ENCODE peak calls at places on chromosome 1, in eight cellular contexts. U, Q, E, K, F, X, L and W are unnamed samples.
A peak's percentile ranks its signal among the peaks of the same experiment; 100 is the strongest.

GRCh38 chr1:10663668-10664035 is 132.8 kb downstream of the CASZ1 start:
- DNase-seq in L (no peak), F (peak; percentile 75), E (no peak), X (no peak), K (no peak), Q (no peak), U (no peak), W (peak; percentile 61)

GRCh38 chr1:55894521-55894920 is 679.4 kb upstream of the USP24 start:
- DNase-seq in K (peak; percentile 4), X (no peak), L (no peak), U (no peak), E (no peak), Q (no peak), F (no peak), W (no peak)

GRCh38 chr1:187894349-187894748 is 1065.6 kb downstream of the PLA2G4A start:
- DNase-seq in U (no peak), F (no peak), X (no peak), L (no peak), K (no peak), Q (no peak), E (no peak), W (no peak)

GRCh38 chr1:93331412-93331811 is 14.3 kb upstream of the DR1 start:
- DNase-seq in F (no peak), X (no peak), Q (no peak), U (no peak), L (no peak), E (no peak), K (no peak), W (no peak)

GRCh38 chr1:165116732-165117131 is 239.8 kb downstream of the LMX1A start:
- DNase-seq in K (no peak), U (no peak), Q (no peak), E (no peak), X (no peak), F (no peak), L (no peak), W (no peak)

GRCh38 chr1:43764581-43764980 is 57.2 kb downstream of the ST3GAL3 start:
- DNase-seq in Q (no peak), U (no peak), E (no peak), F (peak; percentile 29), X (no peak), K (no peak), L (no peak), W (no peak)

GRCh38 chr1:24925082-24925779 is 4.8 kb downstream of the RUNX3 start:
- DNase-seq in X (peak; percentile 40), Q (no peak), E (peak; percentile 90), L (no peak), F (no peak), U (no peak), K (no peak), W (no peak)

GRCh38 chr1:72362538-72362937 is 80.2 kb upstream of the NEGR1 start:
- DNase-seq in E (no peak), F (no peak), U (no peak), X (no peak), L (no peak), Q (no peak), K (no peak), W (no peak)

GRCh38 chr1:108533351-108534083 is 26.4 kb upstream of the EEIG2 start:
- DNase-seq in F (no peak), E (no peak), X (no peak), L (no peak), Q (peak; percentile 46), U (peak; percentile 37), K (no peak), W (no peak)

GRCh38 chr1:110964400-110964903 is 730 bp upstream of the LRIF1 start:
- DNase-seq in X (no peak), Q (no peak), E (no peak), L (no peak), F (no peak), K (no peak), U (no peak), W (no peak)
- H3K4me1 ChIP-seq in X (no peaks in the 10 kb centered on the region), Q (peaks cover 8% of the 10 kb centered on the region), E (peaks cover 23% of the 10 kb centered on the region), L (no peaks in the 10 kb centered on the region), F (peaks cover 21% of the 10 kb centered on the region), K (peaks cover 15% of the 10 kb centered on the region), U (no peaks in the 10 kb centered on the region), W (peaks cover 32% of the 10 kb centered on the region)

DNA sequence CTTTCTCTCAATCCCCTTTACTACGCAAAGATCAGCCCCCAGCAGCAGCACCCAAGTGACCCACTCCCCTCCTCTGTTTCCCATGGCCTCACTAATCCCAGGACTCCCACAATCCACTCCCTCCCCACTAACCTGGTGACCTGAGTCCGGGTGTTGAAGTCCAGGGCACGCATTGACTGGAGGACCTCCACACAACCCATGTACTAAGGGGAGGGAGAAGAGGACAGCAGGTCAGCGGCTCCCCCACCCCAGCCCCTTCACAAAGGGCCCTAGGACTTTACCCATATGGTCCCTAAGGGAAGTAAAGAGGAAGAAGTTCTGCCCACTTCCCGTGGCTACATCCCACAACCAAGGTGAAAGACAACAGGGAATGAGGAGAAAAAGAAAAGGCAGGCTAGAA is 1.3 kb downstream of the SHC1 start:
- DNase-seq in Q (no peak), L (no peak), K (no peak), X (no peak), F (no peak), U (no peak), E (no peak), W (no peak)
- H3K4me3 ChIP-seq in Q (peak overlapping the region; percentile 53), L (peak overlapping the region; percentile 70), K (peak overlapping the region; percentile 70), X (no peak overlapping the region), F (peak overlapping the region; percentile 76), U (no peak overlapping the region), E (no peak overlapping the region), W (peak overlapping the region; percentile 82)

GRCh38 chr1:115697619-115698018 is 55.8 kb downstream of the VANGL1 start:
- DNase-seq in F (no peak), E (no peak), L (no peak), X (no peak), Q (no peak), U (no peak), K (no peak), W (no peak)
- H3K27ac ChIP-seq in F (no peak overlapping the region), E (no peak overlapping the region), L (no peak overlapping the region), X (no peak overlapping the region), Q (no peak overlapping the region), U (no peak overlapping the region), K (no peak overlapping the region), W (no peak overlapping the region)

GRCh38 chr1:202575906-202576653 is 134.2 kb downstream of the SYT2 start:
- DNase-seq in F (no peak), U (no peak), K (peak; percentile 41), E (no peak), L (peak; percentile 47), Q (no peak), X (no peak), W (no peak)
- H3K4me1 ChIP-seq in F (peaks cover 86% of the 10 kb centered on the region), U (no peaks in the 10 kb centered on the region), K (peaks cover 4% of the 10 kb centered on the region), E (no peaks in the 10 kb centered on the region), L (peaks cover 55% of the 10 kb centered on the region), Q (peaks cover 42% of the 10 kb centered on the region), X (no peaks in the 10 kb centered on the region), W (peaks cover 100% of the 10 kb centered on the region)

DNA sequence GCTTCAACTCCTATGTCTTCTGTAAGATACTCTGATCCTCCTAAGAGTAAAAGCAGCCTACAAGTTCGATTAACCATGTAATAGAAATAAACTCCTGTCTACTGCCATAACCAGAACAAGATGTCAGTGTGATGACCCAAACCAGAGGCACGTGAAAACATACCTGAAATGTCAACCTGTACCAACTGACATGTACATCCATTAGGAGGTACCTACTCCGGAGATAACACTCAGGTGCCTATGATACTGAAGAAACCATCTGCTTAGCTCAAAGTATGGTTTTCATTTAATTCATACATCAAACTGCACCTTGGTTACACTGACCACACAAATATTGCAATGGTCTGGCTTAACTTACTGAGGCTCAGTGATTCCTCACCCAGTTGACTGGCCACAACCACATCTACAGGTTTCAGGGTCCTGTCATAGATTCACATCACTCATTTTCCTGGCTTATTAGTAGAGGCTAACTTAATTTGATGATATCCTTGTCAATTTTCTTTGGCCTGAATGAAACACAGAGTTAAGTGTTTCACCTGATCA is 4.4 kb downstream of the ITPKB start:
- DNase-seq in L (no peak), F (no peak), E (no peak), Q (no peak), U (no peak), X (no peak), K (no peak), W (no peak)
- H3K4me3 ChIP-seq in L (no peak overlapping the region), F (peak overlapping the region; percentile 98), E (peak overlapping the region; percentile 65), Q (peak overlapping the region; percentile 98), U (peak overlapping the region; percentile 6), X (peak overlapping the region; percentile 18), K (no peak overlapping the region), W (peak overlapping the region; percentile 89)

GRCh38 chr1:39652105-39652504 is 12.7 kb upstream of the HEYL start:
- DNase-seq in K (no peak), X (no peak), L (no peak), U (no peak), E (no peak), Q (no peak), F (peak; percentile 64), W (peak; percentile 80)
- H3K27ac ChIP-seq in K (no peak overlapping the region), X (no peak overlapping the region), L (no peak overlapping the region), U (no peak overlapping the region), E (no peak overlapping the region), Q (no peak overlapping the region), F (peak overlapping the region; percentile 22), W (peak overlapping the region; percentile 79)